ENCODE peak calls at places on chromosomes 12 and 14, in seven cellular contexts. Y is left ventricle myocardium inferior, A is type B pancreatic cell, W is upper lobe of right lung, E is Calu3, V is OCI-LY7, O is stomach. K is an unnamed sample.

GRCh38 chr12:104816845-104817503 is 141.1 kb downstream of the SLC41A2 start:
- DNase-seq in W (no peak), A (no peak), E (no peak), V (no peak), Y (no peak), O (no peak), K (no peak)

GRCh38 chr14:87430810-87431209 is 562.2 kb downstream of the GALC start:
- DNase-seq in V (no peak), W (no peak), O (no peak), E (no peak), Y (no peak), A (no peak), K (no peak)

GRCh38 chr12:127247937-127248336 is 1019.0 kb upstream of the TMEM132C start:
- DNase-seq in A (no peak), W (no peak), E (no peak), V (no peak), O (no peak), Y (no peak), K (no peak)

GRCh38 chr14:68800361-68800760 is 7.5 kb upstream of the ZFP36L1 start:
- DNase-seq in Y (no peak), A (no peak), W (no peak), E (no peak), V (no peak), O (no peak), K (no peak)

GRCh38 chr14:86654558-86655184 is 1124.7 kb downstream of the FLRT2 start:
- DNase-seq in E (peak; percentile 38), O (peak; percentile 80), W (peak; percentile 64), A (no peak), Y (peak; percentile 23), V (peak; percentile 49), K (peak; percentile 73)

GRCh38 chr12:2183556-2184541 is 131.1 kb downstream of the CACNA1C start:
- DNase-seq in E (no peak), Y (no peak), O (no peak), A (no peak), V (peak; percentile 46), W (no peak), K (no peak)

GRCh38 chr12:117097159-117097558 is 2.1 kb downstream of the TESC start:
- DNase-seq in W (peak; percentile 32), E (peak; percentile 56), O (no peak), Y (no peak), A (no peak), V (no peak), K (no peak)

GRCh38 chr12:106724934-106725333 is 49.5 kb upstream of the RIC8B start:
- DNase-seq in V (no peak), A (no peak), E (no peak), Y (no peak), W (no peak), O (no peak), K (no peak)

GRCh38 chr12:124732275-124733075 is 131.2 kb downstream of the SCARB1 start:
- DNase-seq in Y (no peak), V (no peak), A (no peak), O (no peak), W (no peak), E (no peak), K (no peak)

GRCh38 chr12:47877081-47877480 is 27.7 kb downstream of the VDR start:
- DNase-seq in A (no peak), O (no peak), E (no peak), V (no peak), W (no peak), Y (no peak), K (no peak)

GRCh38 chr12:120094485-120094884 is 22.1 kb downstream of the RAB35 start:
- DNase-seq in O (no peak), A (no peak), E (no peak), V (no peak), Y (no peak), W (no peak), K (no peak)

GRCh38 chr12:113996026-113996425 is 29.9 kb upstream of the RBM19 start:
- DNase-seq in O (no peak), A (no peak), Y (no peak), E (no peak), W (no peak), V (no peak), K (no peak)

GRCh38 chr12:87332987-87333761 is 696.0 kb downstream of the C12orf50 start:
- DNase-seq in O (no peak), E (no peak), W (no peak), V (no peak), Y (no peak), A (no peak), K (no peak)

GRCh38 chr14:68978550-68978911 is 571 bp downstream of the ACTN1 start:
- DNase-seq in O (peak; percentile 76), V (no peak), W (peak; percentile 91), E (peak; percentile 78), Y (peak; percentile 71), A (peak; percentile 80), K (peak; percentile 65)

GRCh38 chr12:47277972-47278448 is 198.3 kb upstream of the AMIGO2 start:
- DNase-seq in A (no peak), O (no peak), W (no peak), E (peak; percentile 28), V (no peak), Y (no peak), K (peak; percentile 29)

GRCh38 chr12:121533391-121534090 is 47.3 kb downstream of the KDM2B start:
- DNase-seq in Y (no peak), A (no peak), O (no peak), E (no peak), V (no peak), W (peak; percentile 75), K (no peak)

GRCh38 chr12:5470221-5470620 is 38.3 kb downstream of the NTF3 start:
- DNase-seq in Y (no peak), O (no peak), V (no peak), A (no peak), E (no peak), W (no peak), K (no peak)

GRCh38 chr12:130280226-130280625 is 57.5 kb upstream of the PIWIL1 start:
- DNase-seq in E (no peak), V (no peak), A (no peak), Y (no peak), O (no peak), W (no peak), K (peak; percentile 11)

GRCh38 chr12:21843795-21844194 is 69.3 kb upstream of the KCNJ8 start:
- DNase-seq in A (no peak), V (no peak), O (no peak), Y (no peak), W (no peak), E (no peak), K (no peak)

GRCh38 chr12:94287245-94287628 is 138.9 kb downstream of the PLXNC1 start:
- DNase-seq in W (no peak), O (no peak), Y (no peak), V (no peak), E (no peak), A (no peak), K (no peak)

GRCh38 chr12:94289551-94290312 is 141.4 kb downstream of the PLXNC1 start:
- DNase-seq in E (no peak), O (no peak), A (no peak), V (no peak), Y (no peak), W (no peak), K (no peak)

GRCh38 chr12:94285954-94286579 is 137.7 kb downstream of the PLXNC1 start:
- DNase-seq in Y (no peak), E (no peak), O (no peak), W (no peak), A (no peak), V (no peak), K (no peak)

GRCh38 chr12:94286580-94287244 is 138.3 kb downstream of the PLXNC1 start:
- DNase-seq in Y (no peak), E (no peak), O (no peak), A (no peak), V (no peak), W (no peak), K (no peak)

GRCh38 chr12:94290353-94290752 is 142.0 kb downstream of the PLXNC1 start:
- DNase-seq in A (no peak), O (no peak), Y (no peak), V (no peak), E (no peak), W (no peak), K (no peak)
- TF ChIP-seq CTCF in A (no peak), O (no peak), Y (no peak), V (no peak), E (no peak), W (no peak), K (no peak)

DNA sequence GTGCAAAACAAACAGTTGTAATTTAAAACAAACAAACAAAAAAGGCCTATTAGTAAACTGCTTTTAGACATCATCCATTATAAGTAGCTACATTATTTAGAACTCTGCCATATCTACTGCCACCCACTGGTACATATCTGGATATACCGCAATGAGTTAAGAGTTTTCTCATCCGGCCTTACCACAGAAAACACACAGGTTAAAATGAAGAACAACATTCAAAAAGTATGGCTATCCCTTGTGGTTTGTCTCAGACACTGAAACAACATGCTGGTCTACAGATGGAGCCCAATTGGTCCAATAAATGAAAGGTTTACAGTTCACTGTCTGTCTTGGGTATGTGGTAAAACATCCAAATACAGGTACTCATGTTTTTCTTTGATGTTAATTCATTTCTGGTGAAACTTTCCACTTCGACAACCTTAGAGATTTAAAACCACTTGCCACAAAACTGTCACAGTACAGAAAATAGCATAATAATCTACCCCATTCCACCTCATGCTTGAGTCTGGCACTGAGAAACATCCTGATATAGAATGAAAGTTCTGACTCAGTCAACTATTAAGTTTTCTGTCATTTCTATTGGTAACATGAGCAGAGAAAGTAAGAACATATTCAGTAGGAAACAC is 354.3 kb downstream of the CEP128 start:
- DNase-seq in W (no peak), O (no peak), E (no peak), V (peak; percentile 32), Y (no peak), A (no peak), K (peak; percentile 18)
- TF ChIP-seq CTCF in W (peak; percentile 33), O (no peak), E (peak; percentile 15), V (peak; percentile 83), Y (peak; percentile 47), A (peak; percentile 70), K (peak; percentile 61)

DNA sequence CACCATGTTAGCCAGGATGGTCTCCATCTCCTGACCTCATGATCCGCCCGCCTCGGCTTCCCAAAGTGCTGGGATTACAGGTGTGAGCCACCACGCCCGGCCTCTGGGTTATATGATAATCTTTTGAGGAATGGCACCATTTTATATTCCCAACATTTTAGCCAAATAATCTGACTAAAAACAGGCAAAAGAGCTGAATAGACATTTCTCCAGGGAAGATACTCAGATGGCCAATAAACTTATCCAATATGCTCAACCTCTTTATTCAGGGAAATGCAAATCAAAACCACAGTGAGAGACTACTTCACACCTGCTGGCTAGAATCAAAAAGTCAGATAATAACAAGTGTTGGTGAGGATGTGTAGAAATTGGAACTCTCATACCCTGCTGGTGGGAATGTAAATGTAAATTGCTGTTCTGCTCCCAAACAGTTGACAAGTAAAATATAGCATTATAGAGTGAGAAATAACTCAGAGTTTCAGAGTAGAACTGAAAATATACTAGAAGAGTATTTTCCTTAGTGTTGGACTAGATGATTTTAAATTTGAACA is 80.0 kb downstream of the RCOR1 start:
- DNase-seq in E (no peak), Y (no peak), V (no peak), O (no peak), A (no peak), W (no peak), K (no peak)
- TF ChIP-seq CTCF in E (no peak), Y (no peak), V (no peak), O (no peak), A (peak; percentile 41), W (no peak), K (no peak)

DNA sequence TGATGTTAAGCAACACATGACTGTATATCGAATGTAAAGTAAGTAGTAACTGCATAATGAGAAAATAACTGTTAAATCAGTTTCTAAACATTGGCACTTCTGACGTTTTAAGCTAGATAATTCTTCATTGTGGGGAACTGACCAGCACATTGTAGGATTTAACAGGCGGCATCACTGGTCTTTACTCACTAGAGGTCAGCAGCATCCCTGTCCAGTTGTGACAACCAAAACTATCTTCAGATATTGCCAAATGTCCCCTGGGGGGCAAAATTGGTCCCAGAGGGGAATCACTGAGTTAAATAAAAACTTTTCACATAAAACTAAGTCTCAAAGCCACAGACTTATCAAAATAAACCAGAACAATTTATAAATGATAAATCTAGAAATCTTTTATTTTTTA is 65.3 kb downstream of the BLTP3B start:
- DNase-seq in Y (no peak), W (no peak), O (no peak), V (no peak), A (no peak), E (no peak), K (no peak)
- TF ChIP-seq CTCF in Y (peak; percentile 41), W (no peak), O (no peak), V (no peak), A (peak; percentile 22), E (no peak), K (no peak)